ENCODE peak calls at places on chromosome 17, in six cellular contexts. Z is pons, D is GDM1, Y is GM12864, J is heart right ventricle, G is fibroblast of lung. U is an unnamed sample.

GRCh38 chr17:79746955-79747507 is 16.3 kb downstream of the ENPP7 start:
- DNase-seq in G (no peak), D (no peak), Y (no peak), Z (no peak), J (no peak), U (no peak)

GRCh38 chr17:75498019-75498725 is 17.2 kb downstream of the CASKIN2 start:
- DNase-seq in Z (no peak), G (no peak), Y (no peak), J (no peak), D (no peak), U (no peak)

GRCh38 chr17:41615454-41615853 is 2.9 kb upstream of the KRT16 start:
- DNase-seq in G (peak; percentile 6), Z (no peak), Y (no peak), J (no peak), D (no peak), U (no peak)

GRCh38 chr17:78113804-78114785 is 14.5 kb downstream of the TMC6 start:
- DNase-seq in G (no peak), Y (peak; percentile 40), D (no peak), Z (no peak), J (no peak), U (no peak)

GRCh38 chr17:7835818-7836595 is 2.0 kb downstream of the KDM6B start:
- DNase-seq in J (peak; percentile 88), G (peak; percentile 64), D (no peak), Y (no peak), Z (peak; percentile 78), U (peak; percentile 74)

GRCh38 chr17:82408938-82409318 is 9.2 kb upstream of the HEXD start:
- DNase-seq in J (no peak), D (no peak), Z (no peak), Y (no peak), G (no peak), U (no peak)

GRCh38 chr17:72254808-72255449 is 134.1 kb downstream of the SOX9 start:
- DNase-seq in J (no peak), Z (no peak), D (no peak), Y (no peak), G (peak; percentile 40), U (no peak)

GRCh38 chr17:34299017-34299416 is 13.5 kb downstream of the CCL11 start:
- DNase-seq in Y (no peak), D (no peak), Z (no peak), J (no peak), G (peak; percentile 21), U (no peak)

GRCh38 chr17:74298690-74299617 is 24.9 kb downstream of the DNAI2 start:
- DNase-seq in G (no peak), Y (no peak), Z (no peak), J (no peak), D (no peak), U (no peak)

GRCh38 chr17:55325405-55325804 is 60.6 kb downstream of the HLF start:
- DNase-seq in Y (no peak), J (no peak), D (no peak), G (no peak), Z (no peak), U (no peak)

GRCh38 chr17:74919440-74920305 is 3.4 kb downstream of the USH1G start:
- DNase-seq in G (no peak), J (no peak), Y (no peak), Z (no peak), D (no peak), U (no peak)

GRCh38 chr17:31269597-31269996 is 27.4 kb downstream of the OMG start:
- DNase-seq in J (peak; percentile 9), D (no peak), Z (peak; percentile 51), G (peak; percentile 99), Y (no peak), U (no peak)

GRCh38 chr17:15233022-15233805 is 31.9 kb downstream of the PMP22 start:
- DNase-seq in Z (peak; percentile 68), J (no peak), D (no peak), G (peak; percentile 50), Y (no peak), U (peak; percentile 69)